ENCODE peak calls at places on chromosome 19, in ten cellular contexts. F is mammary epithelial cell; L is CD8-positive, alpha-beta T cell; Q is IMR-90; M is astrocyte; D is effector memory CD4-positive, alpha-beta T cell; T is PC-3; X is thoracic aorta; S is transverse colon; H is ovary. E is an unnamed sample. For H3K9me3, the result is how much of the 10 kb centered on the place peaks cover.

GRCh38 chr19:17405250-17406038 is at the start of gene BST2:
- DNase-seq in Q (peak), F (no peak), S (peak), H (peak), D (peak), M (peak), L (peak), T (no peak), X (peak), E (peak)

GRCh38 chr19:6100284-6100915 is 9.9 kb downstream of the RFX2 start:
- DNase-seq in M (no peak), X (no peak), D (no peak), T (no peak), H (no peak), Q (no peak), L (no peak), S (no peak), F (no peak), E (no peak)

GRCh38 chr19:13330285-13330684 is 176.0 kb downstream of the CACNA1A start:
- DNase-seq in D (no peak), X (no peak), T (no peak), H (no peak), Q (no peak), M (no peak), L (no peak), S (no peak), F (no peak), E (no peak)

GRCh38 chr19:44051654-44052402 is at the start of gene ZNF223:
- DNase-seq in L (peak), X (peak), M (peak), Q (peak), T (no peak), F (peak), D (peak), S (peak), H (peak), E (peak)

GRCh38 chr19:615619-616018 is 17.7 kb downstream of the POLRMT start:
- DNase-seq in F (no peak), T (no peak), Q (no peak), L (no peak), S (no peak), D (no peak), H (no peak), M (no peak), X (no peak), E (no peak)

GRCh38 chr19:35031072-35031881 is 1.0 kb downstream of the SCN1B start:
- DNase-seq in M (peak), D (no peak), L (no peak), T (peak), H (no peak), S (no peak), F (peak), Q (peak), X (no peak), E (peak)

GRCh38 chr19:1410136-1410786 is 2.9 kb downstream of the DAZAP1 start:
- DNase-seq in T (peak), F (no peak), D (no peak), H (peak), Q (peak), X (no peak), M (peak), S (no peak), L (no peak), E (no peak)

GRCh38 chr19:19067276-19068072 is 3.7 kb downstream of the SLC25A42 start:
- DNase-seq in M (no peak), T (no peak), Q (no peak), L (no peak), D (no peak), X (no peak), H (no peak), F (no peak), S (no peak), E (no peak)

GRCh38 chr19:677201-677600 is 1.0 kb downstream of the FSTL3 start:
- DNase-seq in L (no peak), X (peak), F (peak), S (peak), M (peak), D (no peak), H (peak), Q (peak), T (peak), E (peak)

GRCh38 chr19:52138614-52139290 is 986 bp downstream of the ZNF616 start:
- DNase-seq in M (peak), S (peak), H (no peak), Q (peak), X (no peak), L (no peak), T (peak), F (no peak), D (no peak), E (peak)

GRCh38 chr19:3625996-3626472 is 556 bp downstream of the CACTIN start:
- DNase-seq in H (no peak), L (no peak), S (no peak), Q (no peak), M (peak), X (no peak), T (no peak), F (no peak), D (no peak), E (no peak)

GRCh38 chr19:8491574-8491973 is 10.9 kb downstream of the PRAM1 start:
- DNase-seq in F (no peak), X (no peak), T (no peak), L (no peak), S (no peak), M (no peak), D (no peak), H (no peak), Q (no peak), E (no peak)

GRCh38 chr19:16185925-16186234 is 670 bp downstream of the FAM32A start:
- DNase-seq in X (no peak), L (no peak), H (no peak), D (no peak), M (no peak), Q (no peak), S (no peak), T (peak), F (no peak), E (no peak)

GRCh38 chr19:43784981-43785808 is 4.4 kb upstream of the KCNN4 start:
- DNase-seq in D (peak), S (peak), L (peak), T (peak), X (no peak), F (peak), Q (peak), M (peak), H (no peak), E (peak)

GRCh38 chr19:46408611-46409039 is 4.7 kb downstream of the CCDC8 start:
- DNase-seq in H (peak), D (no peak), F (no peak), M (no peak), X (peak), S (peak), L (no peak), Q (peak), T (no peak), E (no peak)

GRCh38 chr19:15072930-15073647 is 8.9 kb upstream of the OR1I1 start:
- DNase-seq in Q (no peak), L (no peak), S (no peak), F (peak), T (peak), M (no peak), D (no peak), H (no peak), X (no peak), E (peak)

GRCh38 chr19:13537454-13537853 is 31.2 kb upstream of the CACNA1A start:
- DNase-seq in T (no peak), M (no peak), F (no peak), X (no peak), H (no peak), D (no peak), L (no peak), S (no peak), Q (no peak), E (peak)

GRCh38 chr19:19410553-19411550 is 5.4 kb downstream of the GATAD2A start:
- DNase-seq in Q (no peak), H (no peak), F (no peak), X (no peak), D (no peak), S (no peak), T (no peak), M (no peak), L (no peak), E (no peak)

GRCh38 chr19:2716275-2716650 is 4.9 kb downstream of the DIRAS1 start:
- DNase-seq in D (no peak), S (no peak), T (no peak), X (no peak), L (no peak), H (no peak), M (no peak), F (no peak), Q (no peak), E (no peak)

GRCh38 chr19:18364826-18365528 is 21.0 kb upstream of the GDF15 start:
- DNase-seq in T (peak), D (no peak), H (peak), F (peak), S (peak), L (no peak), M (peak), X (peak), Q (peak), E (peak)

GRCh38 chr19:38675611-38676010 is 28.2 kb downstream of the ACTN4 start:
- DNase-seq in M (no peak), T (no peak), X (no peak), Q (no peak), S (no peak), H (no peak), F (no peak), L (no peak), D (no peak), E (no peak)

DNA sequence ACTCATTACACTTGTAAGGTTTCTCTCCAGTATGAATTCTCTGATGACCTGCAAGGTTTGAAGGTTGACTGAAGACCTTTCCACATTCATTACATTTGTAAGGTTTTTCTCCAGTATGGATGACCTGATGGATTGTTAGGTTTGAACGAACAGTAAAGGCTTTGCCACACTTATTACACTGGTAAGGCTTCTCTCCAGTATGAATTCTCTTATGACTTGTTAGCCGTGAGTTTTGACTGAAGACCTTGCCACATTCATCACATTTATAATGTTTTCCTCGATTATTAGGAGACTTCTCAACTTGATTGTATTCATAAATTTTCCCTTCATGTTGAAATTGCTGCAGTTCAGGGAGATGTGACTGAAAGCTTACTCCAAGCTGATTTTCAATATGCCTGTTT is 6.8 kb upstream of the ZNF347 start:
- DNase-seq in M (no peak), Q (no peak), S (no peak), H (no peak), X (no peak), F (no peak), T (no peak), D (no peak), L (no peak), E (no peak)
- H3K9me3 ChIP-seq in M (under half), Q (under half), S (half or more), H (under half), X (under half), F (under half), T (half or more), D (under half), L (under half), E (under half)

GRCh38 chr19:23385404-23385803 is 9.9 kb downstream of the ZNF91 start:
- DNase-seq in Q (no peak), M (no peak), L (no peak), F (no peak), H (no peak), T (no peak), D (no peak), S (no peak), X (no peak), E (no peak)
- H3K9me3 ChIP-seq in Q (under half), M (under half), L (under half), F (under half), H (under half), T (half or more), D (under half), S (under half), X (under half), E (under half)

GRCh38 chr19:42629191-42629590 is 34.5 kb upstream of the CEACAM8 start:
- DNase-seq in X (no peak), F (peak), Q (no peak), H (no peak), D (no peak), L (no peak), S (no peak), T (no peak), M (no peak), E (no peak)
- H3K9me3 ChIP-seq in X (under half), F (under half), Q (under half), H (under half), D (under half), L (under half), S (under half), T (under half), M (under half), E (under half)

DNA sequence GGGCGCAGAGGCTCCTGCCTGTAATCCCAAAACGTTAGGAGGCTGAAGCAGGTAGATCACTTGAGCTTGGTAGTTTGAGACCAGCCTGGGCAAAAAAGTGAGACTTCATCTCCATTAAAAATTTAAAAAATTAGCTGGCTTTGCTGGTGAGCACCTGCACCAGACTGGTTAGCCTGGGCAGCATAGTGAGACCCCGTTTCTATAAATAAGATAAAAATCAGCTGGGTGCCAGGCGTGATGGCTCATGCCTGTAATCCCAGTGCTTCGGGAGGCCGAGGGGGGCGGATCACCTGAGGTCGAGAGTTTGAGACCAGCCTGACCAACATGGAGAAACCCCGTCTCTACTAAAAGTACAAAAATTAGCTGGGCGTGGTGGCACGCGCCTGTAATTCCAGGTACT is 32.4 kb downstream of the DPRX start:
- DNase-seq in Q (no peak), D (no peak), X (no peak), M (no peak), S (no peak), H (no peak), F (no peak), T (no peak), L (no peak), E (no peak)
- H3K9me3 ChIP-seq in Q (under half), D (under half), X (under half), M (under half), S (under half), H (under half), F (under half), T (under half), L (under half), E (under half)

GRCh38 chr19:58248886-58249285 is 20.2 kb downstream of the ZNF544 start:
- DNase-seq in X (no peak), D (no peak), H (no peak), T (no peak), F (no peak), S (no peak), M (no peak), Q (no peak), L (no peak), E (no peak)
- H3K9me3 ChIP-seq in X (half or more), D (half or more), H (half or more), T (half or more), F (half or more), S (half or more), M (half or more), Q (half or more), L (half or more), E (half or more)

DNA sequence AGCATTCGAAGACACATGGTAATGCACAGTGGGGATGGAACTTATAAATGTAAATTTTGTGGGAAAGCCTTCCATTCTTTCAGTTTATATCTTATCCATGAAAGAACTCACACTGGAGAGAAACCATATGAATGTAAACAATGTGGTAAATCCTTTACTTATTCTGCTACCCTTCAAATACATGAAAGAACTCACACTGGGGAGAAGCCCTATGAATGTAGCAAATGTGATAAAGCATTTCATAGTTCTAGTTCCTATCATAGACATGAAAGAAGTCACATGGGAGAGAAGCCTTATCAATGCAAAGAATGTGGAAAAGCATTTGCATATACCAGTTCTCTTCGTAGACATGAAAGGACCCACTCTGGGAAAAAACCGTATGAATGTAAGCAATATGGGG is 16.2 kb upstream of the ZNF763 start:
- DNase-seq in M (no peak), T (no peak), F (no peak), D (no peak), L (no peak), Q (no peak), H (no peak), X (no peak), S (no peak), E (no peak)
- H3K9me3 ChIP-seq in M (half or more), T (half or more), F (half or more), D (half or more), L (half or more), Q (half or more), H (under half), X (half or more), S (half or more), E (half or more)

GRCh38 chr19:23402388-23402787 is 7.1 kb upstream of the ZNF91 start:
- DNase-seq in D (no peak), F (no peak), L (no peak), H (no peak), S (no peak), X (no peak), M (no peak), T (no peak), Q (no peak), E (no peak)
- H3K9me3 ChIP-seq in D (under half), F (under half), L (under half), H (under half), S (under half), X (under half), M (under half), T (under half), Q (under half), E (under half)

GRCh38 chr19:12289790-12290065 is 5.0 kb downstream of the ZNF44 start:
- DNase-seq in M (no peak), S (no peak), F (no peak), T (no peak), Q (no peak), D (no peak), X (no peak), H (no peak), L (no peak), E (no peak)
- H3K9me3 ChIP-seq in M (under half), S (under half), F (under half), T (under half), Q (under half), D (under half), X (under half), H (under half), L (under half), E (under half)

E was measured in SJCRH30.